ENCODE peak calls at places on chromosomes 4 and X, in seven cellular contexts. K, I, C, S, W, B and O are unnamed samples.
A peak's percentile ranks its signal among the peaks of the same experiment; 100 is the strongest.

GRCh38 chrX:12115377-12115776 is 22.9 kb upstream of the FRMPD4 start:
- DNase-seq in K (no peak), I (no peak), C (no peak), S (no peak), W (no peak), B (no peak), O (no peak)

GRCh38 chrX:150062292-150063137 is 124.2 kb upstream of the EOLA2 start:
- DNase-seq in K (no peak), I (no peak), C (peak; percentile 84), S (peak; percentile 60), W (peak; percentile 36), B (no peak), O (no peak)

GRCh38 chr4:107366900-107367299 is 330.8 kb upstream of the DKK2 start:
- DNase-seq in K (no peak), I (no peak), C (no peak), S (no peak), W (no peak), B (no peak), O (no peak)

GRCh38 chrX:19739683-19740082 is 147.7 kb downstream of the SH3KBP1 start:
- DNase-seq in K (peak; percentile 47), I (peak; percentile 60), C (peak; percentile 82), S (peak; percentile 81), W (peak; percentile 77), B (peak; percentile 49), O (peak; percentile 63)

GRCh38 chrX:70030242-70030823 is 19.4 kb downstream of the AWAT2 start:
- DNase-seq in K (no peak), I (no peak), C (peak; percentile 49), S (peak; percentile 75), W (peak; percentile 64), B (peak; percentile 41), O (no peak)

GRCh38 chr4:138981930-138982390 is 33.6 kb upstream of the NOCT start:
- DNase-seq in K (no peak), I (no peak), C (peak; percentile 85), S (peak; percentile 78), W (peak; percentile 75), B (no peak), O (peak; percentile 62)

GRCh38 chr4:101366331-101366730 is 19.0 kb upstream of the PPP3CA start:
- DNase-seq in K (no peak), I (no peak), C (peak; percentile 53), S (peak; percentile 33), W (peak; percentile 77), B (no peak), O (no peak)

GRCh38 chr4:153528705-153529493 is 62.7 kb downstream of the TMEM131L start:
- DNase-seq in K (no peak), I (no peak), C (no peak), S (no peak), W (no peak), B (no peak), O (no peak)

GRCh38 chr4:56055991-56056390 is 107.2 kb downstream of the CEP135 start:
- DNase-seq in K (no peak), I (no peak), C (no peak), S (no peak), W (no peak), B (no peak), O (no peak)

GRCh38 chrX:95509474-95509873 is 1175.2 kb upstream of the DIAPH2 start:
- DNase-seq in K (no peak), I (no peak), C (no peak), S (no peak), W (no peak), B (no peak), O (no peak)

GRCh38 chrX:24241822-24242648 is 71.8 kb downstream of the SUPT20HL2 start:
- DNase-seq in K (no peak), I (no peak), C (peak; percentile 27), S (peak; percentile 54), W (peak; percentile 53), B (peak; percentile 15), O (no peak)

GRCh38 chrX:132092439-132093065 is 35.3 kb downstream of the FRMD7 start:
- DNase-seq in K (peak; percentile 41), I (peak; percentile 47), C (peak; percentile 74), S (peak; percentile 82), W (peak; percentile 74), B (peak; percentile 51), O (no peak)

GRCh38 chr4:1048781-1049590 is 37.6 kb downstream of the FGFRL1 start:
- DNase-seq in K (peak; percentile 52), I (peak; percentile 29), C (no peak), S (peak; percentile 68), W (no peak), B (no peak), O (peak; percentile 90)

GRCh38 chr4:139783761-139784484 is 118.3 kb downstream of the MGST2 start:
- DNase-seq in K (no peak), I (no peak), C (no peak), S (no peak), W (no peak), B (peak; percentile 47), O (no peak)

GRCh38 chr4:82401600-82401999 is 27.8 kb upstream of the HNRNPD start:
- DNase-seq in K (no peak), I (no peak), C (no peak), S (no peak), W (no peak), B (no peak), O (no peak)

GRCh38 chr4:184282895-184283654 is 65.4 kb upstream of the ENPP6 start:
- DNase-seq in K (no peak), I (no peak), C (no peak), S (no peak), W (no peak), B (no peak), O (no peak)

GRCh38 chr4:20428410-20429160 is 176.9 kb downstream of the SLIT2 start:
- DNase-seq in K (no peak), I (no peak), C (peak; percentile 41), S (peak; percentile 53), W (peak; percentile 69), B (no peak), O (no peak)

GRCh38 chr4:187576751-187577150 is 418.8 kb upstream of the ZFP42 start:
- DNase-seq in K (no peak), I (no peak), C (no peak), S (no peak), W (no peak), B (peak; percentile 29), O (no peak)

GRCh38 chr4:185566972-185567749 is 31.9 kb upstream of the PDLIM3 start:
- DNase-seq in K (no peak), I (no peak), C (peak; percentile 40), S (peak; percentile 90), W (peak; percentile 91), B (peak; percentile 21), O (no peak)

GRCh38 chr4:56324011-56324610 is 63.2 kb downstream of the AASDH start:
- DNase-seq in K (no peak), I (no peak), C (no peak), S (no peak), W (no peak), B (no peak), O (no peak)

GRCh38 chrX:46967547-46967946 is 55.3 kb downstream of the JADE3 start:
- DNase-seq in K (no peak), I (no peak), C (no peak), S (no peak), W (no peak), B (no peak), O (no peak)

GRCh38 chrX:83845397-83845796 is 15.5 kb upstream of the CYLC1 start:
- DNase-seq in K (no peak), I (peak; percentile 33), C (peak; percentile 3), S (peak; percentile 38), W (peak; percentile 23), B (peak; percentile 8), O (no peak)

GRCh38 chr4:125826801-125827200 is 512.0 kb downstream of the FAT4 start:
- DNase-seq in K (no peak), I (no peak), C (no peak), S (peak; percentile 50), W (peak; percentile 45), B (no peak), O (no peak)

GRCh38 chrX:133249659-133250058 is 31.5 kb upstream of the TFDP3 start:
- DNase-seq in K (no peak), I (no peak), C (no peak), S (no peak), W (peak; percentile 13), B (no peak), O (no peak)
- TF ChIP-seq CTCF in K (no peak), I (no peak), C (no peak), S (no peak), W (peak; percentile 20), B (no peak), O (no peak)

GRCh38 chr4:105708376-105709080 is at the start of the genes GSTCD and INTS12:
- DNase-seq in K (peak; percentile 92), I (peak; percentile 92), C (peak; percentile 97), S (peak; percentile 96), W (peak; percentile 94), B (peak; percentile 92), O (peak; percentile 92)
- TF ChIP-seq CTCF in K (peak; percentile 3), I (no peak), C (no peak), S (no peak), W (no peak), B (no peak), O (no peak)

DNA sequence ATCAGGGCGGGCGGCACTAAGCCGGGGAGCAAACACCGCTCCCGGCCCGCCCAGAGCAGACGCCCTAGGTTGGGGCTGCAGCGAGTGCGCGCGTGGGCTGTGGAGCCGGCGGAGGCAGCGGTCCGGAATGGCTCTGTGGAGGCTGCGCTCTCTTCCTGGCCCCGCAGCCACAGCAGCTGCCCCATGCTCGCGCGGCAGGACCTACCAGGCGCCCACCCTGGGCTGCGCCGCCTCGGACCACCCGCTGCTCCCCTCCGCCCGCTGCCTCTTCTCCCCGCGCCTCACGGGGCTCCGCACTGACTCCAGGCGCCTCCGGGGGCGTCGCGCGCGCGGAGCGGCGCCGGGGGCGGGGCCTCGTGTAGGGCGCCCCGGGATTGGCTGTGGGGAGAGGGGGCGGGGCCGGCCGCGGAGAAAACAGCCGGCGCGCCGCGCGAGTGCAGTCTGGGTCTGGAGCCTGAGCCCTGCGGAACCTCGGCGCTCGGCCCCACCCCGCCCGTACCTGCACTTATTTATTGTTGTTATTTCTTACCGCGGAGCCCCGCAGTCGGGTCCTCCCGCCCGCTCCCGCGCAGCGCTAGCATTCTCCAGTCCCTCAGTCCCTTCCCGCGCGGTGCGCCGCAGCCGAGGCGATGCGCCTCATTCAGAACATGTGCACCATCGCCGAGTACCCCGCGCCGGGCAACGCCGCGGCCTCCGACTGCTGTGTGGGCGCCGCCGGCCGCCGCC is at the start of gene RASL11B:
- DNase-seq in K (peak; percentile 84), I (peak; percentile 78), C (peak; percentile 92), S (peak; percentile 63), W (peak; percentile 44), B (peak; percentile 92), O (peak; percentile 67)
- TF ChIP-seq CTCF in K (peak; percentile 48), I (no peak), C (no peak), S (no peak), W (no peak), B (no peak), O (peak; percentile 41)

GRCh38 chrX:37846558-37846933 is 825 bp downstream of the DYNLT3 start:
- DNase-seq in K (no peak), I (no peak), C (no peak), S (no peak), W (no peak), B (no peak), O (no peak)

GRCh38 chrX:37846141-37846540 is 1.2 kb downstream of the DYNLT3 start:
- DNase-seq in K (no peak), I (no peak), C (no peak), S (peak; percentile 39), W (no peak), B (no peak), O (no peak)

GRCh38 chrX:37846934-37847732 is at the start of gene DYNLT3:
- DNase-seq in K (peak; percentile 90), I (peak; percentile 90), C (peak; percentile 90), S (peak; percentile 72), W (peak; percentile 53), B (peak; percentile 84), O (peak; percentile 67)

GRCh38 chrX:37844622-37845021 is 2.7 kb downstream of the DYNLT3 start:
- DNase-seq in K (no peak), I (no peak), C (no peak), S (no peak), W (no peak), B (no peak), O (no peak)

GRCh38 chrX:37847733-37848197 is 394 bp upstream of the DYNLT3 start:
- DNase-seq in K (no peak), I (no peak), C (no peak), S (no peak), W (no peak), B (no peak), O (no peak)
- TF ChIP-seq CTCF in K (no peak), I (no peak), C (no peak), S (no peak), W (no peak), B (no peak), O (no peak)